ENCODE peak calls at places on chromosome 22, in four cellular contexts. B is neuronal stem cell, Q is mesenchymal stem cell, U is H9. X is an unnamed sample.
A peak's percentile ranks its signal among the peaks of the same experiment; 100 is the strongest.

GRCh38 chr22:48277868-48278581 is 1515.6 kb downstream of the TBC1D22A start:
- DNase-seq in B (no peak), Q (no peak), U (no peak), X (no peak)

GRCh38 chr22:48955351-48956311 is 872.0 kb downstream of the BRD1 start:
- DNase-seq in B (no peak), Q (no peak), U (peak; percentile 14), X (no peak)

GRCh38 chr22:43654271-43654670 is 157.8 kb downstream of the EFCAB6 start:
- DNase-seq in B (no peak), Q (no peak), U (no peak), X (no peak)

GRCh38 chr22:17334983-17335382 is 34.3 kb upstream of the CECR2 start:
- DNase-seq in B (no peak), Q (no peak), U (no peak), X (no peak)

GRCh38 chr22:49951986-49952896 is 8.3 kb upstream of the PIM3 start:
- DNase-seq in B (no peak), Q (peak; percentile 78), U (peak; percentile 51), X (no peak)

GRCh38 chr22:50396751-50397370 is 53.7 kb downstream of the PPP6R2 start:
- DNase-seq in B (no peak), Q (peak; percentile 57), U (no peak), X (no peak)

GRCh38 chr22:47757741-47758140 is 995.3 kb downstream of the TBC1D22A start:
- DNase-seq in B (no peak), Q (no peak), U (no peak), X (no peak)

GRCh38 chr22:20782601-20783299 is 8.8 kb downstream of the SERPIND1 start:
- DNase-seq in B (no peak), Q (no peak), U (no peak), X (no peak)

GRCh38 chr22:25419247-25420113 is 145.0 kb upstream of the GRK3 start:
- DNase-seq in B (no peak), Q (peak; percentile 27), U (no peak), X (no peak)

GRCh38 chr22:25672685-25673084 is 69.3 kb upstream of the MYO18B start:
- DNase-seq in B (no peak), Q (no peak), U (no peak), X (no peak)

GRCh38 chr22:27489265-27489675 is 312.3 kb downstream of the MN1 start:
- DNase-seq in B (no peak), Q (peak; percentile 37), U (no peak), X (no peak)

GRCh38 chr22:27377901-27378300 is 423.7 kb downstream of the MN1 start:
- DNase-seq in B (no peak), Q (peak; percentile 20), U (no peak), X (no peak)

GRCh38 chr22:48485144-48486135 is 1342.2 kb downstream of the BRD1 start:
- DNase-seq in B (no peak), Q (no peak), U (peak; percentile 31), X (no peak)

GRCh38 chr22:36355362-36355761 is 32.4 kb downstream of the MYH9 start:
- DNase-seq in B (no peak), Q (no peak), U (no peak), X (no peak)

GRCh38 chr22:19796169-19796568 is 35.6 kb downstream of the TBX1 start:
- DNase-seq in B (no peak), Q (no peak), U (no peak), X (no peak)

GRCh38 chr22:49951001-49951677 is 9.4 kb upstream of the PIM3 start:
- DNase-seq in B (no peak), Q (no peak), U (peak; percentile 38), X (no peak)

GRCh38 chr22:35214968-35215367 is 42.3 kb upstream of the HMGXB4 start:
- DNase-seq in B (no peak), Q (no peak), U (no peak), X (no peak)

GRCh38 chr22:36277482-36278291 is 24.8 kb downstream of the APOL1 start:
- DNase-seq in B (peak; percentile 47), Q (peak; percentile 69), U (peak; percentile 90), X (peak; percentile 56)

GRCh38 chr22:46737976-46738641 is at the start of gene CERK:
- DNase-seq in B (peak; percentile 56), Q (peak; percentile 81), U (peak; percentile 61), X (peak; percentile 74)

GRCh38 chr22:48370508-48371325 is 1457.0 kb downstream of the BRD1 start:
- DNase-seq in B (no peak), Q (no peak), U (no peak), X (peak; percentile 38)

GRCh38 chr22:25853902-25854301 is 111.9 kb downstream of the MYO18B start:
- DNase-seq in B (no peak), Q (no peak), U (no peak), X (no peak)

GRCh38 chr22:47127441-47127871 is 365.0 kb downstream of the TBC1D22A start:
- DNase-seq in B (no peak), Q (no peak), U (no peak), X (no peak)

GRCh38 chr22:45878901-45879551 is 97.9 kb downstream of the WNT7B start:
- DNase-seq in B (no peak), Q (no peak), U (peak; percentile 35), X (no peak)

GRCh38 chr22:39616051-39616450 is 45.5 kb downstream of the CACNA1I start:
- DNase-seq in B (no peak), Q (no peak), U (no peak), X (no peak)

GRCh38 chr22:49793296-49793695 is 34.4 kb downstream of the BRD1 start:
- DNase-seq in B (no peak), Q (no peak), U (no peak), X (no peak)

GRCh38 chr22:43109511-43109910 is 1.0 kb upstream of the BIK start:
- DNase-seq in B (no peak), Q (no peak), U (no peak), X (no peak)

GRCh38 chr22:43244803-43245527 is 58.0 kb upstream of the TTLL12 start:
- DNase-seq in B (no peak), Q (no peak), U (no peak), X (no peak)

GRCh38 chr22:46907578-46908215 is 145.2 kb downstream of the TBC1D22A start:
- DNase-seq in B (no peak), Q (no peak), U (no peak), X (no peak)

GRCh38 chr22:24188705-24189248 is 7.5 kb downstream of the SUSD2 start:
- DNase-seq in B (no peak), Q (no peak), U (no peak), X (no peak)

GRCh38 chr22:24187731-24188644 is 6.7 kb downstream of the SUSD2 start:
- DNase-seq in B (no peak), Q (no peak), U (no peak), X (no peak)

GRCh38 chr22:24190566-24191208 is 9.4 kb downstream of the SUSD2 start:
- DNase-seq in B (no peak), Q (no peak), U (no peak), X (no peak)

GRCh38 chr22:24190159-24190540 is 8.9 kb downstream of the SUSD2 start:
- DNase-seq in B (no peak), Q (no peak), U (peak; percentile 24), X (no peak)

DNA sequence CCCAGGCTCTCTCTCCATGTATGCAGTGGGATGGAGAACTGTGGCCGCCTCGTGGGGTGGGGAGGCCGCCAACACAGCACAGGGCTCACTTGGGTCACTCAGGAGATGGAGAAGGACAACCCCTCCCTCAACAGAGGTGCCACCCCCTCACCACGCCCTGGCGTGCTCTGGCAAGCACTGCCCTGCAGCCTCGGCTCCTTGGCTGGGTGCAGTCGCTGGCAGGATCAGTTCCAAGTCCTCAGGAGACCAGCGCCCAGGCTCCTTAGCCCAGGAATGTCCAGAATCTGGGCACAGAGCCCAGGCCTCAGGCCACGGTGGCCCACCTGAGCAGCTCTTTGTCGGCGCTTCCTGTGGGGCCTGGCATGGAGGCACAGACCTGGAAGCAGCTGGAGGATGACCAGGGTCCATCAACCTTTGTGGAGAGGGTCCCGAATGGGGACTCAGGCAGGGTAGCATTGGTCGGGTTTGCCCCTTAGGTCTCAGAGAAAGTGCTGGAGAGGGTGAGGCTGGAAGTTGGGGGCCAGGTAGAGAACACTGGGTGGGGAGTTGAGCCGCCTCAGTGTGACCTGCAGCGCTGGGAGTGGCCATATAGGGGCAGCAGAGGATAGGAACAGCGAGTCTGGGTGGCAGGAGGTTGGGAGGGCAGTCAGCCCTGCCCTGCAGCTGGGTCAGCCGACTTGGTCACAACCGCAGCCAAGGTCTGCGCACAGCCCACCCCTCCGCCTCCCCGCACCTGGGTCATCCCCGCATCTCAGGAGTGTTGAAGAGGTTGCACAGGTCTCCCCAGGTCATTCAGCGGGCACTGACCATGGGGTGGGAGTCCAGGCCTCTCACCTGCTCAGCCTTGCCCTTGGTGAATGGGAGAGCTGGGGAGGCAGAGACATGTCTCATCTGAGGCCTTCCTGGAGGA is 8.2 kb downstream of the SUSD2 start:
- DNase-seq in B (peak; percentile 44), Q (peak; percentile 65), U (peak; percentile 86), X (peak; percentile 46)
- H2BK12ac ChIP-seq in B (peak overlapping the region; percentile 60), Q (peak overlapping the region; percentile 90), U (no peak overlapping the region), X (no peak overlapping the region)

DNA sequence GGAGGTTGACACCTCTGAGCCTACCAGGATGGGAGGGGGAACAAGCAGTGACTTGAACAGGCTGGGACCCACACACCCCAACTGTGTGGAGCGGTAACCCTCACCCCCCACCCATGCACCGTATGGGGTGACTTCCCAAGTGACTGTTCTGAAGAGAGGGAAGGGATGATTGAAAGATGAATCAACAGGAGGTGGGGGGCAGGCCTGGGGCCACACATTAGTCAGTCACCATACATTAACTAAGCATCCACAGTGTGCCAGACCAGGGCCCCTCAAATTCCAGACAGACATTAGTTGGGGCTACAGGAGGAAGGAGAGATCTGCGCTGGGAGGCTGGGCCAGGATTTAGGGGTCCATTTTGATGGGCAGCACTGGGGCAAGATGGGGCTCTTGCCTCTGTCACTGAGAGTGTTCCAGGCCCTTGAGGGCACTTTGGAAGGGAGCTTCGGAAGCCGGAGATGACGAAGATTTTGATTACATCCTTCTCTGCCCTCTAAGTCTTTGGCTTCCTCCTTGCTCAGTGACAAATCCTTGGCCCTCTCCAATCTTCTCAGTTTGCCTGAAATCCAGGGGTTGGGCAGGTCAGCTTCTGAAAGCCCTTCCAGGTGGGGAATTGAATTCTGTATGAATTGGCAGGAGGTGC is 966 bp downstream of the SMTN start:
- DNase-seq in B (no peak), Q (peak; percentile 46), U (no peak), X (no peak)
- H2BK15ac ChIP-seq in B (no peak overlapping the region), Q (no peak overlapping the region), U (no peak overlapping the region), X (peak overlapping the region; percentile 50)

DNA sequence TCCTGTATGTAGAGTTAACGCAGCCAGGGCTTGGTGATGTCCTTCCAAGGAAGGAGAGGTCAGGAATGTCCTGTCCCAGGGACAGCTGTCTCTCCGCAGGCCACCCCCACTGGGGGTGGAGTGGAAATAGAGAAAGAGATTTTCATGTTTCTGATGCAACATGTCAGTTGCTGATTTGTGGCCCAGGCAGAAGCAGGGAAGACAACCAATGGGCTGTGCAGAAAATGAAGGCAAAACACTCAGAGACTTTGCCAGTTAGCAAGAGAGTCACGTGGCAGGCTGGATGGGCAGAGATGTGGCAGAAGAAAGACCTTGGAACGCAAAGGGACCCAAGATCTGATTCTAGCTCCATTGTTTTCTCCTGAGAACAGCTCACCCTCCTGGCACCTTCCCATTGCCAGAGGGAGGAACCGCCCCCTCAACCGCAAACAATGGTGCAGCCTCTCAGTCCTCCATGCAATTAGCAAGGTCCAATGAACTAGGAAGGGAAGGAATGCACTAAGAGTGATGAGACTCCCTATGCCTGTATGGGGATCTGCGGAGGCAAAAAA is 71.0 kb downstream of the SYN3 start:
- DNase-seq in B (peak; percentile 76), Q (no peak), U (peak; percentile 68), X (peak; percentile 50)
- H2BK12ac ChIP-seq in B (no peak overlapping the region), Q (no peak overlapping the region), U (no peak overlapping the region), X (peak overlapping the region; percentile 53)

DNA sequence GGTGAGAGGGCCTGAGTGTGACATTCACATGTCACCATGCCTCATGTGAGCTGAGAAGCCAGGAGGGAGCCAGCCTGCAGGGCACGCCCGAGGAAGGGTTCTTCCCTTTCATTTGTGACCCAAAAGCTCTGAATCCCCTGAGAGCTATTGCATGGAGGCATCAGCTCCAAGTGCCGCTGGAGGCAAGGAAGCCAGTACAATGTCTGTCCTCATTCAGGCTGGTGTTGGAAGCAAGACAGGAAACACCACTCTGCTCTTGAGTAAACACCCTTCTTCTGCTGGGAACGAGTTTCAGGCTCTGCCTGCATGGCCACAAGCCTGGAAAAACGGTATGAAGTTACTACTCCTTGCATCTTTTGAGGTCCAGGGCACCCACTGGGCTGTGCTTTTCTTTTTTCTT is 83.8 kb upstream of the LARGE1 start:
- DNase-seq in B (no peak), Q (no peak), U (no peak), X (no peak)
- H2BK15ac ChIP-seq in B (no peak overlapping the region), Q (no peak overlapping the region), U (no peak overlapping the region), X (no peak overlapping the region)

X was measured in H1.